ENCODE peak calls at places on chromosomes 6 and 20, in seven cellular contexts. L is NCI-H2029, P is posterior cingulate gyrus, S is HT-29, Q is caudate nucleus, U is NCI-H2107, D is nephron progenitor cell. K is an unnamed sample.

GRCh38 chr6:134372603-134373281 is 54.8 kb upstream of the SGK1 start:
- DNase-seq in L (no peak), P (no peak), S (no peak), Q (no peak), U (no peak), D (no peak), K (no peak)

GRCh38 chr6:38594008-38594665 is 45.6 kb downstream of the BTBD9 start:
- DNase-seq in L (no peak), P (peak; percentile 67), S (no peak), Q (no peak), U (no peak), D (no peak), K (no peak)

GRCh38 chr6:149012040-149012545 is 265.3 kb downstream of the UST start:
- DNase-seq in L (no peak), P (no peak), S (peak; percentile 22), Q (no peak), U (no peak), D (no peak), K (no peak)

GRCh38 chr20:48940170-48940569 is 18.7 kb downstream of the ARFGEF2 start:
- DNase-seq in L (no peak), P (no peak), S (no peak), Q (no peak), U (no peak), D (no peak), K (no peak)

GRCh38 chr6:45783716-45784115 is 231.9 kb downstream of the CLIC5 start:
- DNase-seq in L (no peak), P (no peak), S (no peak), Q (no peak), U (no peak), D (no peak), K (no peak)

GRCh38 chr6:118554698-118555097 is 6.6 kb downstream of the PLN start:
- DNase-seq in L (no peak), P (no peak), S (no peak), Q (no peak), U (no peak), D (no peak), K (no peak)

GRCh38 chr20:38343107-38343797 is 3.0 kb upstream of the LBP start:
- DNase-seq in L (no peak), P (peak; percentile 8), S (peak; percentile 64), Q (no peak), U (no peak), D (no peak), K (no peak)

GRCh38 chr6:46893648-46894047 is 28.1 kb downstream of the ADGRF5 start:
- DNase-seq in L (peak; percentile 16), P (no peak), S (no peak), Q (no peak), U (no peak), D (no peak), K (no peak)

GRCh38 chr6:84774174-84775158 is 10.1 kb upstream of the TBX18 start:
- DNase-seq in L (no peak), P (no peak), S (no peak), Q (no peak), U (no peak), D (peak; percentile 80), K (no peak)

GRCh38 chr6:98002678-98003077 is 719.7 kb upstream of the MMS22L start:
- DNase-seq in L (no peak), P (no peak), S (no peak), Q (no peak), U (no peak), D (no peak), K (no peak)

GRCh38 chr6:31639449-31639861 is 13.0 kb downstream of the BAG6 start:
- DNase-seq in L (no peak), P (no peak), S (no peak), Q (no peak), U (no peak), D (no peak), K (no peak)

GRCh38 chr6:144359783-144360182 is 74.6 kb downstream of the UTRN start:
- DNase-seq in L (no peak), P (no peak), S (no peak), Q (no peak), U (no peak), D (no peak), K (no peak)

GRCh38 chr20:37389844-37390275 is 43.9 kb downstream of the SRC start:
- DNase-seq in L (no peak), P (peak; percentile 28), S (no peak), Q (no peak), U (no peak), D (no peak), K (no peak)

GRCh38 chr6:85129881-85130280 is 320.0 kb upstream of the NT5E start:
- DNase-seq in L (no peak), P (no peak), S (no peak), Q (no peak), U (no peak), D (no peak), K (no peak)

GRCh38 chr6:4358414-4359107 is 223.2 kb upstream of the ECI2 start:
- DNase-seq in L (peak; percentile 25), P (peak; percentile 89), S (peak; percentile 93), Q (peak; percentile 66), U (peak; percentile 52), D (peak; percentile 45), K (no peak)

GRCh38 chr20:38186788-38187221 is 21.7 kb upstream of the TGM2 start:
- DNase-seq in L (no peak), P (no peak), S (peak; percentile 64), Q (no peak), U (no peak), D (no peak), K (no peak)

GRCh38 chr20:35709269-35709668 is 10.1 kb downstream of the ROMO1 start:
- DNase-seq in L (no peak), P (no peak), S (no peak), Q (no peak), U (no peak), D (no peak), K (no peak)